ENCODE peak calls at places on chromosomes 3 and 15, in eight cellular contexts. Y is MM.1S; U is adrenal gland; W is right cardiac atrium; X is A549; T is upper lobe of right lung; H is CD4-positive, alpha-beta T cell; S is kidney. G is an unnamed sample. For H3K9me3, the result is how much of the 10 kb centered on the place peaks cover.

GRCh38 chr15:62394079-62394478 is 229.0 kb upstream of the C2CD4B start:
- DNase-seq in Y (no peak), U (no peak), W (no peak), X (no peak), T (no peak), H (no peak), S (no peak), G (no peak)

GRCh38 chr3:141047168-141047567 is 4.0 kb upstream of the SPSB4 start:
- DNase-seq in Y (no peak), U (no peak), W (no peak), X (no peak), T (no peak), H (no peak), S (no peak), G (no peak)

GRCh38 chr3:86175051-86175536 is 815.9 kb downstream of the VGLL3 start:
- DNase-seq in Y (no peak), U (no peak), W (no peak), X (no peak), T (no peak), H (no peak), S (no peak), G (no peak)

GRCh38 chr3:35394400-35394799 is 244.9 kb upstream of the ARPP21 start:
- DNase-seq in Y (no peak), U (no peak), W (no peak), X (no peak), T (no peak), H (no peak), S (no peak), G (no peak)

GRCh38 chr3:89059201-89059600 is 48.2 kb upstream of the EPHA3 start:
- DNase-seq in Y (no peak), U (no peak), W (no peak), X (no peak), T (no peak), H (no peak), S (no peak), G (no peak)

GRCh38 chr3:118541791-118542190 is 492.9 kb downstream of the IGSF11 start:
- DNase-seq in Y (no peak), U (no peak), W (no peak), X (no peak), T (no peak), H (no peak), S (no peak), G (no peak)

GRCh38 chr3:48597408-48597800 is 2.3 kb upstream of the COL7A1 start:
- DNase-seq in Y (no peak), U (no peak), W (peak), X (no peak), T (no peak), H (no peak), S (no peak), G (no peak)

GRCh38 chr3:36681867-36682266 is 82.5 kb downstream of the DCLK3 start:
- DNase-seq in Y (no peak), U (no peak), W (no peak), X (no peak), T (no peak), H (no peak), S (no peak), G (no peak)

GRCh38 chr3:61381745-61382392 is 130.6 kb upstream of the FHIT start:
- DNase-seq in Y (peak), U (no peak), W (no peak), X (peak), T (no peak), H (no peak), S (no peak), G (no peak)

GRCh38 chr15:72227192-72227586 is 3.8 kb downstream of the PKM start:
- DNase-seq in Y (no peak), U (peak), W (no peak), X (no peak), T (no peak), H (no peak), S (no peak), G (no peak)

GRCh38 chr15:33131880-33132279 is 62.6 kb downstream of the FMN1 start:
- DNase-seq in Y (no peak), U (no peak), W (no peak), X (no peak), T (no peak), H (no peak), S (no peak), G (no peak)
- H3K9me3 ChIP-seq in Y (under half), U (under half), W (under half), X (under half), T (under half), H (under half), S (under half), G (under half)

GRCh38 chr15:25738171-25738792 is 124.8 kb downstream of the ATP10A start:
- DNase-seq in Y (no peak), U (no peak), W (no peak), X (no peak), T (no peak), H (no peak), S (no peak), G (no peak)
- H3K9me3 ChIP-seq in Y (under half), U (under half), W (under half), X (under half), T (under half), H (under half), S (under half), G (under half)

DNA sequence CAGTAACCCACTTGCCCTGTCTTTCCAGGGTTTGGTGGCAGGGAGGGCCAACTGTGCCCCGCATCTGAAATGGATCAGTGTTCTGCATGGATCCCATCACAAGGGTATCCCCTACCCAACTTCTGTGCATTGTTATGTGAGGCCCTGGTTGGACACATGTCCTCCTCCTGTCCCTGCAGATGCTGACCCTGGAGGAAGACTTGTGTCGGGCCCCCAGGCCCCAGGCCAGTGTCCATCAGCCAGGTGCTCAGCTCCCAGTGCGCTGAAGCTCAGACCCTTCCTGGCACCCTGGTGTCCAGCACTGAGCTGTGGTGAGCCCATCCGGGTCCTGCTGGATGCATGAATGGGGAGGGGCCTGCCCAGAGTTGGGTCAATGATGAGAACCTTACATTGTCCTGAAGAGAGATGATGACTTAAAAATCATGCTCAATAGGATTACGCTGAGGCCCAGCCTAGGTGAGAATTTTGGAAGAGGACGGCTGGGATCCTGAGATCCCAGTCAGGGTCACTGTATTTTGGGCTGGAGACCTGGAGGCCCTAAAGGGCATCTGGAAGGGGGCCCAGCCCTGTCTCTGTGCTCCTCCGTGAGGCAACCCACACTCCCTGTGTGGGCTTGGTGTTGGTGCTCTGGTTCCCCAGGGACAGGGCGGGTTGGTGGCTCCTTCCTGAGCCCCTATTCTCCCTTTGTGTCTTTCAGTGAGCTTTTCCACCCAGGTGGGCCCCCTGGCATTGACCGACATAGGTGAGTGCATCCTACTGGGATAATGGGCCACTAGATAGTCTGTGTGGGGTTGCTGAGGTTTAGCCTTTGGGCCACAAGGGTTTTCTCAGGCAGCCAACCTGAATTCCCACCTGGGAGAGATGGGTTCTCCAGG is 199.1 kb downstream of the UBE3A start:
- DNase-seq in Y (no peak), U (peak), W (peak), X (no peak), T (peak), H (no peak), S (peak), G (no peak)
- H3K9me3 ChIP-seq in Y (under half), U (under half), W (under half), X (under half), T (under half), H (under half), S (under half), G (under half)

GRCh38 chr15:99574502-99574901 is 8.7 kb downstream of the MEF2A start:
- DNase-seq in Y (no peak), U (no peak), W (no peak), X (no peak), T (no peak), H (no peak), S (no peak), G (no peak)

GRCh38 chr15:99566157-99566900 is 545 bp downstream of the MEF2A start:
- DNase-seq in Y (peak), U (peak), W (peak), X (no peak), T (peak), H (no peak), S (peak), G (no peak)

GRCh38 chr15:99574048-99574447 is 8.3 kb downstream of the MEF2A start:
- DNase-seq in Y (no peak), U (no peak), W (no peak), X (no peak), T (no peak), H (no peak), S (no peak), G (no peak)

GRCh38 chr15:99568548-99569352 is 3.0 kb downstream of the MEF2A start:
- DNase-seq in Y (no peak), U (no peak), W (no peak), X (no peak), T (no peak), H (no peak), S (no peak), G (no peak)

DNA sequence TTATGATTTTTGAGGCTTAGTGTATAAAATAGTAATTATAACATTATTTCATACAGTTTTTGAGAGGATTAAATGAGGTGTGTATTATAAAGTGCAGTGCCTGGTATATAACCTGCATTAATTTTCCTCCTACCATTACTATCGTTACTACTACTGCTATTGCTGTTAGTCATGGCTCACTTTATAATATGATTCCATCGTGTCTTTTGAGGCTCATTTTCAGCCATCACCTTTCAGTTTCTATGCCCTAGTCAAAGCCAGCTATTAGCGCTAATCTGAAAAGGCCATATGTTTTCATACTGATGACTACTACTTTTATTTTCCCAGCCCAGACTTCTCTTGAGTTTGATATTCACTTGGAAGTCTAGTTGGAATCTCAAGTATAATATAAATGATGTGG is 5.5 kb downstream of the MEF2A start:
- DNase-seq in Y (no peak), U (no peak), W (no peak), X (no peak), T (no peak), H (no peak), S (no peak), G (no peak)
- H3K9me3 ChIP-seq in Y (under half), U (under half), W (under half), X (under half), T (under half), H (under half), S (under half), G (under half)